ENCODE peak calls at places on chromosomes 11 and 22, in five cellular contexts. One of them, this sample, is unnamed.

GRCh38 chr22:39230261-39231196 is 14.3 kb downstream of the PDGFB start:
- DNase-seq in SK-MEL-5: no peak
- DNase-seq in stimulated activated CD4-positive, alpha-beta T cell treated with anti-CD3 and anti-CD28 coated beads, Interleukin-4, amount 100 ng/mL, for 24 hours: no peak
- DNase-seq in stimulated activated naive B cell treated with anti-CD40 and anti-IgM and Interleukin-4, amounts not matched to agents 10 μg/mL and 1 μg/mL and 100 μg/mL, for 72 hours: no peak
- DNase-seq in HS-27A: no peak
- DNase-seq in this sample: no peak

GRCh38 chr11:63939351-63939920 is 634 bp downstream of the NAA40 start:
- DNase-seq in stimulated activated naive B cell treated with anti-CD40 and anti-IgM and Interleukin-4, amounts not matched to agents 10 μg/mL and 1 μg/mL and 100 μg/mL, for 72 hours: no peak
- DNase-seq in HS-27A: no peak
- DNase-seq in stimulated activated CD4-positive, alpha-beta T cell treated with anti-CD3 and anti-CD28 coated beads, Interleukin-4, amount 100 ng/mL, for 24 hours: no peak
- DNase-seq in SK-MEL-5: no peak
- DNase-seq in this sample: no peak

GRCh38 chr11:109946322-109946846 is 146.8 kb upstream of the ZC3H12C start:
- DNase-seq in SK-MEL-5: peak
- DNase-seq in stimulated activated CD4-positive, alpha-beta T cell treated with anti-CD3 and anti-CD28 coated beads, Interleukin-4, amount 100 ng/mL, for 24 hours: peak
- DNase-seq in HS-27A: peak
- DNase-seq in stimulated activated naive B cell treated with anti-CD40 and anti-IgM and Interleukin-4, amounts not matched to agents 10 μg/mL and 1 μg/mL and 100 μg/mL, for 72 hours: peak
- DNase-seq in this sample: peak

GRCh38 chr11:74926304-74927030 is 22.4 kb downstream of the XRRA1 start:
- DNase-seq in SK-MEL-5: no peak
- DNase-seq in stimulated activated naive B cell treated with anti-CD40 and anti-IgM and Interleukin-4, amounts not matched to agents 10 μg/mL and 1 μg/mL and 100 μg/mL, for 72 hours: no peak
- DNase-seq in stimulated activated CD4-positive, alpha-beta T cell treated with anti-CD3 and anti-CD28 coated beads, Interleukin-4, amount 100 ng/mL, for 24 hours: no peak
- DNase-seq in HS-27A: no peak
- DNase-seq in this sample: no peak

GRCh38 chr22:46481386-46481785 is 56.0 kb downstream of the CELSR1 start:
- DNase-seq in SK-MEL-5: no peak
- DNase-seq in HS-27A: no peak
- DNase-seq in stimulated activated CD4-positive, alpha-beta T cell treated with anti-CD3 and anti-CD28 coated beads, Interleukin-4, amount 100 ng/mL, for 24 hours: no peak
- DNase-seq in stimulated activated naive B cell treated with anti-CD40 and anti-IgM and Interleukin-4, amounts not matched to agents 10 μg/mL and 1 μg/mL and 100 μg/mL, for 72 hours: no peak
- DNase-seq in this sample: no peak

GRCh38 chr11:85750646-85751045 is 60.3 kb downstream of the SYTL2 start:
- DNase-seq in stimulated activated CD4-positive, alpha-beta T cell treated with anti-CD3 and anti-CD28 coated beads, Interleukin-4, amount 100 ng/mL, for 24 hours: no peak
- DNase-seq in HS-27A: no peak
- DNase-seq in SK-MEL-5: no peak
- DNase-seq in stimulated activated naive B cell treated with anti-CD40 and anti-IgM and Interleukin-4, amounts not matched to agents 10 μg/mL and 1 μg/mL and 100 μg/mL, for 72 hours: no peak
- DNase-seq in this sample: no peak

GRCh38 chr11:59706518-59707285 is 6.9 kb downstream of the OR10V1 start:
- DNase-seq in SK-MEL-5: peak
- DNase-seq in stimulated activated naive B cell treated with anti-CD40 and anti-IgM and Interleukin-4, amounts not matched to agents 10 μg/mL and 1 μg/mL and 100 μg/mL, for 72 hours: no peak
- DNase-seq in HS-27A: peak
- DNase-seq in stimulated activated CD4-positive, alpha-beta T cell treated with anti-CD3 and anti-CD28 coated beads, Interleukin-4, amount 100 ng/mL, for 24 hours: no peak
- DNase-seq in this sample: no peak

GRCh38 chr11:108097179-108097578 is 24.2 kb upstream of the ACAT1 start:
- DNase-seq in HS-27A: no peak
- DNase-seq in stimulated activated CD4-positive, alpha-beta T cell treated with anti-CD3 and anti-CD28 coated beads, Interleukin-4, amount 100 ng/mL, for 24 hours: no peak
- DNase-seq in SK-MEL-5: no peak
- DNase-seq in stimulated activated naive B cell treated with anti-CD40 and anti-IgM and Interleukin-4, amounts not matched to agents 10 μg/mL and 1 μg/mL and 100 μg/mL, for 72 hours: no peak
- DNase-seq in this sample: no peak

GRCh38 chr22:27669798-27670599 is 131.6 kb downstream of the MN1 start:
- DNase-seq in HS-27A: no peak
- DNase-seq in SK-MEL-5: no peak
- DNase-seq in stimulated activated naive B cell treated with anti-CD40 and anti-IgM and Interleukin-4, amounts not matched to agents 10 μg/mL and 1 μg/mL and 100 μg/mL, for 72 hours: no peak
- DNase-seq in stimulated activated CD4-positive, alpha-beta T cell treated with anti-CD3 and anti-CD28 coated beads, Interleukin-4, amount 100 ng/mL, for 24 hours: no peak
- DNase-seq in this sample: no peak

GRCh38 chr11:16326679-16327297 is 29.6 kb downstream of the SOX6 start:
- DNase-seq in stimulated activated CD4-positive, alpha-beta T cell treated with anti-CD3 and anti-CD28 coated beads, Interleukin-4, amount 100 ng/mL, for 24 hours: no peak
- DNase-seq in SK-MEL-5: no peak
- DNase-seq in stimulated activated naive B cell treated with anti-CD40 and anti-IgM and Interleukin-4, amounts not matched to agents 10 μg/mL and 1 μg/mL and 100 μg/mL, for 72 hours: no peak
- DNase-seq in HS-27A: peak
- DNase-seq in this sample: no peak